ENCODE peak calls at places on chromosomes 13 and 19, in six cellular contexts. C, I, T, E, W and A are unnamed samples.

GRCh38 chr19:27822336-27822735 is 1390.6 kb downstream of the UQCRFS1 start:
- DNase-seq in W (no peak), I (no peak), T (no peak), C (no peak), E (no peak), A (no peak)

GRCh38 chr13:79637086-79637763 is 156.3 kb downstream of the NDFIP2 start:
- DNase-seq in W (no peak), T (peak; percentile 13), C (peak; percentile 30), I (no peak), E (peak; percentile 36), A (no peak)

GRCh38 chr19:12137541-12137940 is 2.6 kb downstream of the ZNF20 start:
- DNase-seq in W (no peak), E (no peak), T (no peak), I (no peak), C (no peak), A (no peak)

GRCh38 chr19:48925240-48925843 is 8.2 kb upstream of the DHDH start:
- DNase-seq in W (no peak), T (no peak), C (peak; percentile 77), I (no peak), E (no peak), A (peak; percentile 95)

GRCh38 chr13:103757361-103757760 is 691.1 kb upstream of the SLC10A2 start:
- DNase-seq in T (no peak), I (no peak), C (no peak), E (no peak), W (no peak), A (no peak)

GRCh38 chr13:30618186-30618937 is 642 bp downstream of the USPL1 start:
- DNase-seq in W (no peak), E (no peak), C (no peak), T (no peak), I (no peak), A (peak; percentile 20)

GRCh38 chr13:97188207-97188606 is 33.9 kb upstream of the MBNL2 start:
- DNase-seq in W (no peak), C (no peak), T (no peak), E (no peak), I (no peak), A (peak; percentile 9)

GRCh38 chr13:71493189-71493588 is 373.8 kb downstream of the DACH1 start:
- DNase-seq in W (no peak), C (no peak), T (no peak), E (no peak), I (no peak), A (no peak)

GRCh38 chr13:51747438-51748434 is 56.2 kb downstream of the DHRS12 start:
- DNase-seq in I (no peak), T (no peak), C (no peak), E (no peak), W (no peak), A (no peak)

GRCh38 chr19:13909430-13909829 is 3.4 kb downstream of the CC2D1A start:
- DNase-seq in T (no peak), I (no peak), W (no peak), E (peak; percentile 62), C (no peak), A (no peak)

GRCh38 chr13:76887070-76887563 is 912 bp upstream of the KCTD12 start:
- DNase-seq in T (no peak), E (no peak), W (no peak), C (no peak), I (no peak), A (no peak)

GRCh38 chr13:20559659-20560356 is 7.1 kb upstream of the IFT88 start:
- DNase-seq in T (no peak), C (no peak), E (no peak), W (no peak), I (no peak), A (no peak)

GRCh38 chr13:81394605-81395004 is 1053.7 kb upstream of the SPRY2 start:
- DNase-seq in I (no peak), C (no peak), W (no peak), T (no peak), E (no peak), A (no peak)

GRCh38 chr13:41361501-41361900 is 50.4 kb downstream of the NAA16 start:
- DNase-seq in I (no peak), E (no peak), W (no peak), C (peak; percentile 27), T (no peak), A (no peak)
- H3K4me3 ChIP-seq in I (no peak overlapping the region), E (no peak overlapping the region), W (no peak overlapping the region), C (no peak overlapping the region), T (no peak overlapping the region), A (no peak overlapping the region)

GRCh38 chr19:35904312-35905068 is 2.2 kb downstream of the HCST start:
- DNase-seq in C (no peak), I (no peak), E (no peak), W (no peak), T (no peak), A (no peak)

GRCh38 chr19:35901854-35902661 is at the start of gene HCST:
- DNase-seq in C (no peak), W (peak; percentile 47), T (no peak), E (no peak), I (no peak), A (peak; percentile 27)

GRCh38 chr19:35905178-35905727 is 2.8 kb downstream of the TYROBP start:
- DNase-seq in I (no peak), E (no peak), T (no peak), C (no peak), W (no peak), A (no peak)

GRCh38 chr19:35902870-35903475 is 644 bp downstream of the HCST start:
- DNase-seq in I (no peak), T (no peak), E (no peak), W (no peak), C (no peak), A (no peak)

DNA sequence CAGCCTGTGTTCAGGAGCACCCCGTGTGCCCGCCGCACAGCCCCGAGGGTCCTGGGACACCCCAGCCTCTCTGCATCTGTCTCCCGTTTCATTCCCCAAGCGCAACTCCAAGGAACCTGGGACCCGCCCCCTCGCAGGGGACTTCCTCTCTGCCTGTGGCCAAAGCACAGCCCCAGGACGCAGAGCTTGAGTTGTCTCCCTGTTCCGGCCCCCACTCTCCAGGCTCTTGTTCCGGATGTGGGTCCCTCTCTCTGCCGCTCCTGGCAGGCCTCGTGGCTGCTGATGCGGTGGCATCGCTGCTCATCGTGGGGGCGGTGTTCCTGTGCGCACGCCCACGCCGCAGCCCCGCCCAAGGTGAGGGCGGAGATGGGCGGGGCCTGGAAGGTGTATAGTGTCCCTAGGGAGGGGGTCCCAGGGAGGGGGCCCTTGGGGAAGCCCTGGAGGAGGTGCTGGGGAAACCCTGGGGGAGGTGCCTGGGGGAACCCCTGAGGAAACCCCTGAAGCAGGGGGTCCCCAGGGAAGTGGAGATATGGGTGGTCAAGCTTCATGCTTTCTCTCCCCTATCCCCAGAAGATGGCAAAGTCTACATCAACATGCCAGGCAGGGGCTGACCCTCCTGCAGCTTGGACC is 1.3 kb downstream of the HCST start:
- DNase-seq in E (peak; percentile 41), C (peak; percentile 64), T (no peak), I (peak; percentile 76), W (peak; percentile 79), A (peak; percentile 48)
- H3K4me3 ChIP-seq in E (no peak overlapping the region), C (peak overlapping the region; percentile 10), T (peak overlapping the region; percentile 43), I (peak overlapping the region; percentile 48), W (peak overlapping the region; percentile 85), A (peak overlapping the region; percentile 15)

GRCh38 chr19:4292515-4292914 is 9.7 kb downstream of the TMIGD2 start:
- DNase-seq in E (no peak), C (no peak), T (no peak), I (no peak), W (no peak), A (no peak)

GRCh38 chr19:4298772-4299550 is 3.2 kb downstream of the TMIGD2 start:
- DNase-seq in T (no peak), I (no peak), E (no peak), C (no peak), W (no peak), A (no peak)

GRCh38 chr19:4297901-4298771 is 4.1 kb downstream of the TMIGD2 start:
- DNase-seq in I (no peak), T (no peak), W (no peak), E (no peak), C (no peak), A (peak; percentile 39)

GRCh38 chr19:4294389-4294788 is 7.8 kb downstream of the TMIGD2 start:
- DNase-seq in I (no peak), C (no peak), E (no peak), T (no peak), W (no peak), A (no peak)

GRCh38 chr19:4295972-4296771 is 6.0 kb downstream of the TMIGD2 start:
- DNase-seq in C (peak; percentile 26), I (no peak), E (no peak), W (no peak), T (no peak), A (peak; percentile 10)
- H3K4me3 ChIP-seq in C (no peak overlapping the region), I (no peak overlapping the region), E (no peak overlapping the region), W (no peak overlapping the region), T (no peak overlapping the region), A (no peak overlapping the region)

GRCh38 chr13:28093871-28094270 is 6.5 kb downstream of the FLT3 start:
- DNase-seq in C (peak; percentile 3), I (no peak), E (no peak), T (no peak), W (no peak), A (no peak)
- H3K4me3 ChIP-seq in C (no peak overlapping the region), I (no peak overlapping the region), E (no peak overlapping the region), T (no peak overlapping the region), W (no peak overlapping the region), A (no peak overlapping the region)

DNA sequence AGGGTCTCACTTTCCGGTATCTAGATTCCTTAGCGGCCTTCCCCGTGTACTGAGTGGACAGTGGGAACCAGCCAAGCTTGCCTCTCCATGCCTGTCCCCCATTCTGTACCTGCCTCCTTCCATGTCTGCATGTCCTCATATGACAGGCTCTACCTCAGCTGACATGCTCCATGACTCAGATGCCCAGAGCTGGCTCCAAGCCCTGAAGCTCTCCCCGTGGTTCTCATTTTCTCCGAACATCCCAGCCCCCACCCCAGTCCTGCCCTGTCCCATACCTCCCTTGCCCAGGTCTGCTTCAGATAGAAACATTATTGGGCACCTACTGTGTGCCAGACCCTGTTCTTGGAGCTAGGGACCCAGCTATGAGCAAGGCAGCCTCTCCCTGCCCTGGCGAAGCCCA is 17.1 kb upstream of the SHFL start:
- DNase-seq in I (no peak), C (no peak), T (no peak), W (no peak), E (no peak), A (peak; percentile 40)
- H3K4me3 ChIP-seq in I (no peak overlapping the region), C (no peak overlapping the region), T (no peak overlapping the region), W (no peak overlapping the region), E (no peak overlapping the region), A (no peak overlapping the region)

DNA sequence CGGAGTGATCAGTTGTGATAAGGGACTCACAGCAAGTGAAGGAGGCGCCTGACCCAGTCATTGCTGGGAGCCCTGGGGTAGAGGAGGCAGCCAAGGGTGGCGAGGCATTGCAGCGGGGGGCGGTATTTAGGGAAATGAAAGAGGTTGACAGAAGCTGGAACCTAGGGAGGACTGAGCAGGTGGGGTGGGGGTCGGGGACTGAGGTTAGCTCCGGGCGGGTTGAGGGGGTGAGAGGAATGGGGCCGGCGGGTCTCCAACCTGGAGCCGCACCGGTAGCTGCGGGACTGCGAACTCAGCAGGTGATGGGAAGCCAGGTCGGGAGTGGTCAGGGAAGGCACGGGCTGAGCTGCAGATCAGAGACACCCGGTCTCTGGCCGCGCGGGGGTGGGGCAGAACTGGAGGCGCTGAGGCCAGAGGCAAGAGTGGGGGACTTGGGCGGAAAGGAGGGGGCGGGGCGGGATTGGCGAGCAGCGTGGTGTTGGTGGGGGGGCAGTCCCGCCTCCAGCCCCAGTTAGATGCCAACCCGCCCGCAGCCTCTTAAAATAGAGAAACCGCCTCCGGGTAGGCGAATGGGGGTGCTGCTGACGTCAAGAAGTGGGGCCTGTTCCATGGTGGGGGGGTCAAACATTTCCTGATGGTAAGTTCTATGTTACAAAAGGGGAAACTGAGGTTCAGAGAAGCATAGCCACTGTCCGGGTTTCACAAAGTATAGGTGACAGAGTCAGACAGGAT is 1.5 kb downstream of the MAST3 start:
- DNase-seq in I (no peak), E (no peak), C (no peak), W (peak; percentile 9), T (no peak), A (no peak)
- H3K4me3 ChIP-seq in I (no peak overlapping the region), E (no peak overlapping the region), C (peak overlapping the region; percentile 3), W (peak overlapping the region; percentile 56), T (no peak overlapping the region), A (no peak overlapping the region)